ENCODE peak calls at places on chromosomes 5 and 9, in four cellular contexts. K, T, M and C are unnamed samples.

GRCh38 chr5:159915913-159916840 is at the start of gene ADRA1B:
- DNase-seq in K (peak; percentile 66), T (peak; percentile 73), M (peak; percentile 46), C (peak; percentile 39)

GRCh38 chr5:34499001-34499734 is 157.0 kb upstream of the RAI14 start:
- DNase-seq in K (peak; percentile 89), T (no peak), M (peak; percentile 73), C (peak; percentile 62)

GRCh38 chr5:112691758-112692157 is 45.9 kb upstream of the APC start:
- DNase-seq in K (peak; percentile 59), T (no peak), M (peak; percentile 54), C (peak; percentile 17)

GRCh38 chr5:135348920-135349319 is 50.1 kb downstream of the MACROH2A1 start:
- DNase-seq in K (no peak), T (no peak), M (no peak), C (no peak)

GRCh38 chr5:60687927-60688720 is 11.8 kb downstream of the DEPDC1B start:
- DNase-seq in K (peak; percentile 57), T (no peak), M (peak; percentile 61), C (no peak)

GRCh38 chr9:97985058-97985861 is 2.1 kb downstream of the ANP32B start:
- DNase-seq in K (peak; percentile 47), T (no peak), M (peak; percentile 34), C (no peak)

GRCh38 chr5:136434795-136435194 is 69.5 kb upstream of the TRPC7 start:
- DNase-seq in K (no peak), T (no peak), M (no peak), C (no peak)

GRCh38 chr5:139461698-139462097 is 845 bp downstream of the ECSCR start:
- DNase-seq in K (peak; percentile 42), T (no peak), M (peak; percentile 49), C (no peak)

GRCh38 chr5:126395198-126395597 is 28.0 kb upstream of the GRAMD2B start:
- DNase-seq in K (no peak), T (no peak), M (peak; percentile 61), C (no peak)

GRCh38 chr9:76297721-76298239 is 96.4 kb downstream of the RFK start:
- DNase-seq in K (peak; percentile 39), T (peak; percentile 31), M (peak; percentile 77), C (no peak)

GRCh38 chr9:3459076-3459475 is 66.7 kb downstream of the RFX3 start:
- DNase-seq in K (no peak), T (no peak), M (no peak), C (no peak)

GRCh38 chr5:178213748-178214151 is 9.4 kb downstream of the HNRNPAB start:
- DNase-seq in K (no peak), T (no peak), M (no peak), C (no peak)

GRCh38 chr5:64666058-64666457 is 24.2 kb upstream of the SHISAL2B start:
- DNase-seq in K (peak; percentile 61), T (no peak), M (peak; percentile 78), C (no peak)

GRCh38 chr5:156534906-156535305 is 207.9 kb downstream of the SGCD start:
- DNase-seq in K (peak; percentile 30), T (no peak), M (peak; percentile 17), C (no peak)

GRCh38 chr5:113119271-113119924 is 142.8 kb downstream of the DCP2 start:
- DNase-seq in K (peak; percentile 42), T (peak; percentile 75), M (peak; percentile 49), C (no peak)

GRCh38 chr5:15620501-15620900 is 120.5 kb downstream of the FBXL7 start:
- DNase-seq in K (peak; percentile 72), T (peak; percentile 35), M (peak; percentile 89), C (no peak)

GRCh38 chr5:147216552-147217154 is 18.2 kb upstream of the STK32A start:
- DNase-seq in K (peak; percentile 16), T (no peak), M (no peak), C (no peak)

GRCh38 chr9:137217276-137218211 is 4.5 kb downstream of the RNF208 start:
- DNase-seq in K (no peak), T (peak; percentile 73), M (peak; percentile 24), C (no peak)

GRCh38 chr5:34626036-34626435 is 30.1 kb upstream of the RAI14 start:
- DNase-seq in K (peak; percentile 77), T (no peak), M (peak; percentile 45), C (no peak)

GRCh38 chr9:68530618-68531017 is 10.1 kb downstream of the TMEM252 start:
- DNase-seq in K (peak; percentile 60), T (peak; percentile 93), M (no peak), C (no peak)

GRCh38 chr5:180718810-180719453 is 20.9 kb downstream of the OR2Y1 start:
- DNase-seq in K (peak; percentile 42), T (no peak), M (peak; percentile 49), C (no peak)

DNA sequence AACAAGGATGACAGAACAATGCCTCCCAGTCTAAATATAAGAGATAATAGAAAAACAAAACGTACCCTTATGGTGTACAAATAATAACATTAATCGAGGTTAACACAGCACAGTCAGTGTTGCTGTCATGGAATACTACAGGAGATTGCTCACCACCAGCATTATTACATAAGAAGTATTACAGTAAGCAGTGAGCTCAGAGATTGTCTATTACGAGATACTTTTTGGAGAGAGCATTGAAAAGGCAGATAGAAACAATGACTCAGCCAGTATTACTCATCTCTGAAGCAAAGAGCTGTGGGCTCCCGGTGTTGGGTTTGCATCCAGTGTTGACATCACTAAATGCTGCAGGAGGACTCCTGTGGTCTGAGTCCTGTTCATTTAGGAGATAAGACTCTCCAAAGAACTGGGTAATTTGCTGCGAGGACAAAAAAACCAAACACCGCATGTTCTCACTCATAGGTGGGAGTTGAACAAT is 191.9 kb upstream of the SEMA6A start:
- DNase-seq in K (peak; percentile 94), T (peak; percentile 45), M (peak; percentile 15), C (peak; percentile 54)
- H3K4me3 ChIP-seq in K (no peak overlapping the region), T (no peak overlapping the region), M (no peak overlapping the region), C (no peak overlapping the region)

GRCh38 chr5:1299511-1299850 is 4.6 kb upstream of the TERT start:
- DNase-seq in K (no peak), T (no peak), M (no peak), C (no peak)
- H3K4me3 ChIP-seq in K (no peak overlapping the region), T (no peak overlapping the region), M (no peak overlapping the region), C (no peak overlapping the region)

GRCh38 chr5:80067531-80067930 is 32.4 kb downstream of the THBS4 start:
- DNase-seq in K (no peak), T (no peak), M (no peak), C (no peak)
- H3K4me3 ChIP-seq in K (no peak overlapping the region), T (no peak overlapping the region), M (no peak overlapping the region), C (no peak overlapping the region)

GRCh38 chr9:105437704-105438103 is 10.1 kb upstream of the FSD1L start:
- DNase-seq in K (no peak), T (no peak), M (no peak), C (no peak)

GRCh38 chr9:105438136-105438839 is 9.5 kb upstream of the FSD1L start:
- DNase-seq in K (peak; percentile 85), T (no peak), M (peak; percentile 56), C (no peak)

GRCh38 chr9:105435453-105435852 is 12.4 kb upstream of the FSD1L start:
- DNase-seq in K (no peak), T (no peak), M (no peak), C (no peak)

GRCh38 chr9:105439428-105439827 is 8.4 kb upstream of the FSD1L start:
- DNase-seq in K (no peak), T (no peak), M (peak; percentile 45), C (no peak)

DNA sequence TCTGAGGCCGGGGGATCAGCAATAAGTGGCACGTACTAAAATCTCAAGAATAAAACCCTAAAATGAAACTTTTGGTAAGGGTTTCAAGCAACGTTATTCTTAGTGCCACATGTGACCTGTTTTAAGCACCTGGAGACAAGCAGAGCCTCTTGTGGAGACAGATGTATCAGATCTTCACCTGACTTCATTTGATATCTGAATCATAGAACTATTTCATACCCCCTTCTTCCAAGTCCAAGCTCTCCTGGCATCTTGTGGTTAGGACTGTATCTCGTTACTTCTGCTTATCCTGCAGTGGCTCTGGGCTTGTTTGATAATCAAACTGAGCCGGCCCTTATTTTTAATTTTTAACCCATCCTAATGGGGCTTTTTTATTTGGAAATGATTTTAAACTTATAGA is 11.1 kb upstream of the FSD1L start:
- DNase-seq in K (no peak), T (no peak), M (no peak), C (no peak)
- H3K4me3 ChIP-seq in K (no peak overlapping the region), T (no peak overlapping the region), M (no peak overlapping the region), C (no peak overlapping the region)

GRCh38 chr5:106525438-106525837 is 1145.3 kb downstream of the EFNA5 start:
- DNase-seq in K (no peak), T (no peak), M (no peak), C (no peak)

DNA sequence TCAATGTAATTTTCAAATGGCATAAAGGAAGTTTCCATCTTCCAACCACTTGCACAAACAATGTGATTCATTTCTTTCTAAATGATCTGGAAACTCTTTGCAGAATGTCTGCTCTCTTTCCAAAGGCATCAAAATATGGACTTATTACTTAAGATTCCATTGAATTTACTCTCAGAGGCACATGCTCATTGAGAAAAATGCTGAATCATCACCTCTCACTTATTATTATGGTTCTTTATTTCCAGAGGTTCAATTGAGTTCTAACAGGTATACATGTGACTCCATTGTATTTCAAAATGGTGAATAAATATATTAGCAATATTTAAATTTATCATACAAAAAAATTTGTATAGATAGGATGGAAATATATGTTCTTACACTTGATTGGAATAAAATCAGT is 1140.6 kb downstream of the EFNA5 start:
- DNase-seq in K (peak; percentile 12), T (no peak), M (no peak), C (no peak)
- H3K4me3 ChIP-seq in K (no peak overlapping the region), T (no peak overlapping the region), M (no peak overlapping the region), C (no peak overlapping the region)